ENCODE peak calls at places on chromosomes 6 and 20, in six cellular contexts. L, U, X, E, J and C are unnamed samples.

GRCh38 chr20:37990571-37991151 is 42.6 kb downstream of the TTI1 start:
- DNase-seq in L (no peak), U (no peak), X (peak; percentile 59), E (no peak), J (no peak), C (no peak)

GRCh38 chr6:130755368-130756034 is 71.7 kb upstream of the SMLR1 start:
- DNase-seq in L (no peak), U (no peak), X (no peak), E (no peak), J (no peak), C (peak; percentile 77)

GRCh38 chr6:65900928-65901327 is 193.9 kb upstream of the EYS start:
- DNase-seq in L (no peak), U (no peak), X (no peak), E (no peak), J (no peak), C (no peak)

GRCh38 chr20:53940883-53941546 is 129.4 kb downstream of the BCAS1 start:
- DNase-seq in L (no peak), U (no peak), X (peak; percentile 92), E (no peak), J (no peak), C (peak; percentile 64)

GRCh38 chr6:169852504-169853195 is 101.2 kb downstream of the ERMARD start:
- DNase-seq in L (no peak), U (no peak), X (no peak), E (no peak), J (no peak), C (peak; percentile 66)

GRCh38 chr6:137390264-137390787 is 103.9 kb downstream of the OLIG3 start:
- DNase-seq in L (no peak), U (no peak), X (no peak), E (no peak), J (no peak), C (no peak)

GRCh38 chr6:122476131-122476530 is 4.5 kb upstream of the SERINC1 start:
- DNase-seq in L (no peak), U (no peak), X (peak; percentile 42), E (no peak), J (no peak), C (no peak)

GRCh38 chr6:101404767-101405166 is 11.3 kb downstream of the GRIK2 start:
- DNase-seq in L (no peak), U (no peak), X (no peak), E (no peak), J (no peak), C (no peak)

GRCh38 chr20:51457281-51457932 is 85.1 kb downstream of the NFATC2 start:
- DNase-seq in L (peak; percentile 62), U (peak; percentile 24), X (peak; percentile 72), E (peak; percentile 76), J (no peak), C (no peak)

GRCh38 chr6:7633361-7633760 is 43.4 kb downstream of the SNRNP48 start:
- DNase-seq in L (no peak), U (no peak), X (no peak), E (no peak), J (no peak), C (no peak)

GRCh38 chr6:10250655-10251220 is 164.1 kb downstream of the TFAP2A start:
- DNase-seq in L (no peak), U (no peak), X (no peak), E (no peak), J (no peak), C (no peak)

GRCh38 chr6:10259676-10260075 is 155.2 kb downstream of the TFAP2A start:
- DNase-seq in L (no peak), U (no peak), X (no peak), E (no peak), J (no peak), C (no peak)

GRCh38 chr6:10258341-10258740 is 156.5 kb downstream of the TFAP2A start:
- DNase-seq in L (no peak), U (no peak), X (no peak), E (no peak), J (no peak), C (no peak)

GRCh38 chr6:10256113-10256690 is 158.7 kb downstream of the TFAP2A start:
- DNase-seq in L (no peak), U (peak; percentile 7), X (no peak), E (no peak), J (no peak), C (no peak)
- TF ChIP-seq CTCF in L (no peak), U (peak; percentile 59), X (no peak), E (no peak), J (peak; percentile 21), C (no peak)

GRCh38 chr20:35092524-35093244 is at the start of gene TRPC4AP:
- DNase-seq in L (peak; percentile 88), U (peak; percentile 76), X (peak; percentile 94), E (peak; percentile 91), J (peak; percentile 93), C (peak; percentile 96)
- TF ChIP-seq POLR2A in L (peak; percentile 62), U (peak; percentile 48), X (peak; percentile 94), E (peak; percentile 63), J (peak; percentile 82), C (peak; percentile 26)

GRCh38 chr6:43803055-43803782 is 33.2 kb downstream of the VEGFA start:
- DNase-seq in L (no peak), U (no peak), X (no peak), E (no peak), J (no peak), C (no peak)

GRCh38 chr6:43799671-43800623 is 29.9 kb downstream of the VEGFA start:
- DNase-seq in L (no peak), U (no peak), X (no peak), E (no peak), J (no peak), C (no peak)

GRCh38 chr6:43801489-43802181 is 31.6 kb downstream of the VEGFA start:
- DNase-seq in L (no peak), U (no peak), X (no peak), E (no peak), J (peak; percentile 89), C (no peak)

GRCh38 chr6:43798688-43799444 is 28.9 kb downstream of the VEGFA start:
- DNase-seq in L (no peak), U (peak; percentile 92), X (peak; percentile 26), E (no peak), J (peak; percentile 90), C (no peak)

GRCh38 chr6:43800746-43801488 is 30.9 kb downstream of the VEGFA start:
- DNase-seq in L (no peak), U (no peak), X (no peak), E (no peak), J (no peak), C (no peak)
- TF ChIP-seq CTCF in L (no peak), U (peak; percentile 51), X (no peak), E (no peak), J (no peak), C (no peak)

GRCh38 chr6:167933290-167933689 is 64.2 kb upstream of the KIF25 start:
- DNase-seq in L (no peak), U (no peak), X (peak; percentile 61), E (no peak), J (no peak), C (no peak)

GRCh38 chr6:167933847-167934246 is 63.6 kb upstream of the KIF25 start:
- DNase-seq in L (no peak), U (no peak), X (no peak), E (no peak), J (no peak), C (no peak)

GRCh38 chr6:167934426-167934864 is 63.0 kb upstream of the KIF25 start:
- DNase-seq in L (no peak), U (no peak), X (peak; percentile 54), E (no peak), J (no peak), C (peak; percentile 79)

GRCh38 chr6:167930300-167930699 is 67.2 kb upstream of the KIF25 start:
- DNase-seq in L (no peak), U (no peak), X (no peak), E (no peak), J (no peak), C (no peak)

GRCh38 chr6:167932468-167933276 is 64.8 kb upstream of the KIF25 start:
- DNase-seq in L (no peak), U (no peak), X (peak; percentile 2), E (no peak), J (no peak), C (peak; percentile 47)
- TF ChIP-seq POLR2A in L (no peak), U (no peak), X (no peak), E (no peak), J (peak; percentile 26), C (no peak)

GRCh38 chr20:36260316-36260715 is 24.0 kb downstream of the AAR2 start:
- DNase-seq in L (no peak), U (no peak), X (no peak), E (no peak), J (no peak), C (no peak)
- TF ChIP-seq CTCF in L (no peak), U (no peak), X (no peak), E (no peak), J (no peak), C (no peak)

DNA sequence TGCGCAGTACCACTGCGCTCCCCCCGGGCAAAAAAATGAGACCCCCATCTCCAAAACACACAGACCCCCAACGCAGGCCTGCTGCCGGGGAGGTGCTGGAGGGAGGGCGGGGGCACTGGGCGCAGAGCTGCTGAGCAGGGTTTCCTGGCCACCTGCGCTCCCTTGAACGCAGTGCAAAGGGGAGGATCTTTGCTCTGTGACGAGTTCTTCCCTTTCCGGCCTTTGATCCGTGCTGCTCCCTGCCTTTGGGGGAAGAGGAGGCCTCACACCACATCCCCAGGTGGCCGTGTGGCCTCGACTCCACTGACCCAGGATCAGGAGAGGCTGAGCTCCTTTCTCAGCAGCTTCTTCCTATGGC is 8.9 kb upstream of the COL20A1 start:
- DNase-seq in L (no peak), U (no peak), X (no peak), E (no peak), J (no peak), C (no peak)
- TF ChIP-seq POLR2A in L (no peak), U (no peak), X (no peak), E (no peak), J (no peak), C (no peak)

GRCh38 chr6:139891471-139891870 is 517.0 kb upstream of the CITED2 start:
- DNase-seq in L (no peak), U (no peak), X (no peak), E (no peak), J (no peak), C (no peak)

GRCh38 chr6:139894271-139894670 is 519.8 kb upstream of the CITED2 start:
- DNase-seq in L (no peak), U (no peak), X (no peak), E (no peak), J (no peak), C (no peak)

DNA sequence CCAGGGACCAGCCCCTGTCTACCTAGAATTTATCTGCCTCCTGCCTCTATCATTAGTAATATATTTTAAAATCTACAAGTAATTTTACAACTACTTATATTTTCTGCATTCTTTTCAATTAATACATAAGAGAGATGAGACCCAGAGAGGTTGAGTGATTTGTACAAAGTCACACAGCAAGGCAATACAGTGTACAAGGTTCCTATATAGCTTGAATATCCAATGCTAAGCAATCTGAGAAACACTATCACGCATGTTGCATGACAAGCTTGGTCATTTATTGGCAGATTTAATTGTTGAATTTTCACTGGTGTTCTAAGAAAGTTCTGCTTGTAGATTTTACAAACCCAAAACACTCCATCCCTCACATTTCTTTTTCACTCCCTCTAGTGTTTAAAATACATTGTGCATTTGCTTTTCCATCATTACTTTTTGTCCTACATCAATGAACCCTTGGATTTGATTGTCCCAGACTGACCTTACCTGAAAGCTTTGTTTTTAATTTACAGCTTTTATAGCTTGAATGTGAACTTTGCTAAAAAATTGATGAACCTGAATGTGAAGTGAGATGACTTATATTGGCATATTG is 520.9 kb upstream of the CITED2 start:
- DNase-seq in L (no peak), U (no peak), X (no peak), E (no peak), J (no peak), C (no peak)
- TF ChIP-seq CTCF in L (no peak), U (peak; percentile 37), X (no peak), E (no peak), J (no peak), C (peak; percentile 46)